ENCODE peak calls at places on chromosome 17, in four cellular contexts. G, S, J and O are unnamed samples.
A peak's percentile ranks its signal among the peaks of the same experiment; 100 is the strongest.

GRCh38 chr17:36124879-36125824 is 21.5 kb downstream of the CCL4 start:
- DNase-seq in G (no peak), S (no peak), J (no peak), O (no peak)

GRCh38 chr17:383771-384621 is 31.4 kb upstream of the RPH3AL start:
- DNase-seq in G (no peak), S (no peak), J (no peak), O (no peak)

GRCh38 chr17:28030386-28030785 is 12.1 kb upstream of the NLK start:
- DNase-seq in G (no peak), S (no peak), J (no peak), O (no peak)

GRCh38 chr17:14014647-14015046 is 54.7 kb upstream of the COX10 start:
- DNase-seq in G (no peak), S (no peak), J (peak; percentile 23), O (no peak)

GRCh38 chr17:78862073-78863023 is 21.7 kb upstream of the USP36 start:
- DNase-seq in G (peak; percentile 83), S (peak; percentile 87), J (peak; percentile 95), O (peak; percentile 76)

GRCh38 chr17:51166198-51166986 is at the start of gene NME2:
- DNase-seq in G (peak; percentile 93), S (no peak), J (peak; percentile 83), O (peak; percentile 92)

GRCh38 chr17:78399693-78400144 is 21.3 kb downstream of the PGS1 start:
- DNase-seq in G (no peak), S (no peak), J (no peak), O (no peak)

GRCh38 chr17:3474212-3474611 is 1.6 kb upstream of the ASPA start:
- DNase-seq in G (no peak), S (no peak), J (peak; percentile 51), O (no peak)

GRCh38 chr17:1676401-1676800 is 8.3 kb downstream of the PRPF8 start:
- DNase-seq in G (no peak), S (no peak), J (no peak), O (no peak)

GRCh38 chr17:13046361-13046760 is 28.5 kb upstream of the ELAC2 start:
- DNase-seq in G (no peak), S (no peak), J (no peak), O (no peak)

GRCh38 chr17:56929362-56929969 is 15.6 kb upstream of the TRIM25 start:
- DNase-seq in G (no peak), S (no peak), J (no peak), O (no peak)

GRCh38 chr17:38451840-38452529 is 23.7 kb downstream of the ARHGAP23 start:
- DNase-seq in G (peak; percentile 62), S (peak; percentile 77), J (peak; percentile 74), O (no peak)

GRCh38 chr17:17349724-17350106 is 46.5 kb downstream of the NT5M start:
- DNase-seq in G (no peak), S (no peak), J (no peak), O (no peak)

GRCh38 chr17:10088444-10088843 is 110.0 kb downstream of the GAS7 start:
- DNase-seq in G (no peak), S (no peak), J (no peak), O (no peak)

GRCh38 chr17:48014603-48015037 is 23.0 kb downstream of the COPZ2 start:
- DNase-seq in G (no peak), S (no peak), J (no peak), O (no peak)

GRCh38 chr17:48515925-48516900 is 14.6 kb downstream of the HOXB1 start:
- DNase-seq in G (no peak), S (no peak), J (no peak), O (no peak)

GRCh38 chr17:31387438-31387837 is 4.0 kb upstream of the RAB11FIP4 start:
- DNase-seq in G (no peak), S (no peak), J (no peak), O (no peak)

GRCh38 chr17:2436516-2436915 is 35.7 kb upstream of the MNT start:
- DNase-seq in G (no peak), S (no peak), J (no peak), O (no peak)

GRCh38 chr17:80125656-80126448 is 21.1 kb downstream of the EIF4A3 start:
- DNase-seq in G (no peak), S (peak; percentile 78), J (peak; percentile 95), O (peak; percentile 11)

GRCh38 chr17:38568845-38569510 is 36.8 kb downstream of the SRCIN1 start:
- DNase-seq in G (no peak), S (no peak), J (no peak), O (no peak)

GRCh38 chr17:48592097-48592496 is 1.5 kb downstream of the HOXB5 start:
- DNase-seq in G (no peak), S (no peak), J (no peak), O (no peak)

GRCh38 chr17:74194682-74195081 is 8.8 kb upstream of the RPL38 start:
- DNase-seq in G (no peak), S (no peak), J (no peak), O (no peak)

GRCh38 chr17:66347661-66348604 is 45.5 kb downstream of the PRKCA start:
- DNase-seq in G (no peak), S (no peak), J (no peak), O (no peak)

GRCh38 chr17:39547713-39548478 is 59.8 kb downstream of the NEUROD2 start:
- DNase-seq in G (peak; percentile 67), S (no peak), J (no peak), O (peak; percentile 76)

GRCh38 chr17:51000835-51001638 is 119.6 kb downstream of the SPAG9 start:
- DNase-seq in G (no peak), S (peak; percentile 60), J (peak; percentile 61), O (no peak)

GRCh38 chr17:35817196-35817595 is 7.9 kb downstream of the TAF15 start:
- DNase-seq in G (no peak), S (no peak), J (no peak), O (no peak)

GRCh38 chr17:81483085-81483861 is 29.3 kb downstream of the ACTG1 start:
- DNase-seq in G (no peak), S (no peak), J (no peak), O (no peak)

GRCh38 chr17:3867106-3867505 is 21.1 kb upstream of the NCBP3 start:
- DNase-seq in G (no peak), S (no peak), J (no peak), O (no peak)

GRCh38 chr17:79042421-79043190 is 18.6 kb downstream of the C1QTNF1 start:
- DNase-seq in G (peak; percentile 76), S (no peak), J (peak; percentile 56), O (peak; percentile 87)

GRCh38 chr17:1871743-1872142 is 41.9 kb downstream of the RPA1 start:
- DNase-seq in G (no peak), S (no peak), J (no peak), O (no peak)

GRCh38 chr17:798246-798645 is 16.1 kb downstream of the MRM3 start:
- DNase-seq in G (no peak), S (no peak), J (no peak), O (no peak)

GRCh38 chr17:55275894-55276804 is 11.4 kb downstream of the HLF start:
- DNase-seq in G (no peak), S (no peak), J (peak; percentile 45), O (no peak)

GRCh38 chr17:47789611-47790520 is 31.7 kb downstream of the OSBPL7 start:
- DNase-seq in G (peak; percentile 55), S (no peak), J (peak; percentile 30), O (peak; percentile 62)

GRCh38 chr17:78374631-78375274 is 3.7 kb upstream of the PGS1 start:
- DNase-seq in G (no peak), S (no peak), J (peak; percentile 68), O (no peak)

GRCh38 chr17:12995106-12995895 is 22.5 kb downstream of the ELAC2 start:
- DNase-seq in G (no peak), S (no peak), J (no peak), O (no peak)

GRCh38 chr17:12625092-12625491 is 40.6 kb upstream of the MYOCD start:
- DNase-seq in G (no peak), S (no peak), J (no peak), O (no peak)

GRCh38 chr17:32772453-32773025 is 104.4 kb downstream of the MYO1D start:
- DNase-seq in G (no peak), S (no peak), J (no peak), O (no peak)

GRCh38 chr17:39767147-39767546 is 29.4 kb downstream of the GRB7 start:
- DNase-seq in G (no peak), S (no peak), J (no peak), O (no peak)

GRCh38 chr17:79800325-79801155 is 3.7 kb upstream of the CBX8 start:
- DNase-seq in G (no peak), S (no peak), J (peak; percentile 54), O (no peak)